ENCODE peak calls at places on chromosomes 11 and 22, in ten cellular contexts. T, Y, M, V, Z, S, D, J, R and L are unnamed samples.

GRCh38 chr11:64650923-64651523 is 60.0 kb downstream of the SLC22A12 start:
- DNase-seq in M (peak), D (peak), V (no peak), Z (peak), S (no peak), R (peak), T (no peak), Y (peak), J (no peak), L (no peak)

GRCh38 chr11:117979481-117980211 is 6.5 kb upstream of the IL10RA start:
- DNase-seq in V (no peak), S (no peak), D (no peak), Z (no peak), R (no peak), Y (no peak), J (no peak), T (no peak), M (no peak), L (no peak)

GRCh38 chr22:17201285-17201945 is 17.8 kb downstream of the ADA2 start:
- DNase-seq in Y (peak), R (no peak), V (no peak), M (peak), T (no peak), J (no peak), S (no peak), Z (no peak), D (no peak), L (no peak)

GRCh38 chr22:35955546-35955945 is 73.1 kb downstream of the RBFOX2 start:
- DNase-seq in J (no peak), D (no peak), T (no peak), S (no peak), V (no peak), Z (no peak), Y (no peak), R (no peak), M (no peak), L (no peak)

GRCh38 chr22:17243524-17243923 is 24.3 kb upstream of the ADA2 start:
- DNase-seq in D (no peak), Z (no peak), S (no peak), Y (no peak), R (no peak), J (no peak), M (peak), T (no peak), V (peak), L (peak)

GRCh38 chr11:125215205-125215565 is 50.6 kb downstream of the PKNOX2 start:
- DNase-seq in T (no peak), V (no peak), S (no peak), Y (no peak), Z (no peak), D (no peak), M (no peak), R (no peak), J (no peak), L (no peak)

GRCh38 chr11:112354364-112354763 is 93.7 kb upstream of the PLET1 start:
- DNase-seq in R (no peak), T (no peak), M (no peak), Y (no peak), S (no peak), J (no peak), V (no peak), D (no peak), Z (no peak), L (no peak)

GRCh38 chr11:62602141-62603071 is 741 bp upstream of the MTA2 start:
- DNase-seq in T (no peak), M (peak), V (peak), D (peak), J (peak), Z (no peak), Y (peak), R (peak), S (peak), L (peak)

GRCh38 chr11:107916671-107917241 is 11.5 kb upstream of the RAB39A start:
- DNase-seq in Y (no peak), M (peak), R (peak), S (no peak), Z (no peak), V (no peak), J (peak), D (peak), T (no peak), L (peak)

GRCh38 chr11:62150887-62151736 is 27.3 kb downstream of the INCENP start:
- DNase-seq in J (no peak), T (no peak), Y (no peak), R (peak), Z (no peak), M (no peak), S (no peak), D (no peak), V (peak), L (no peak)

GRCh38 chr11:125890447-125891100 is 3.1 kb downstream of the HYLS1 start:
- DNase-seq in Z (no peak), R (no peak), V (no peak), S (no peak), Y (peak), M (no peak), D (no peak), J (no peak), T (no peak), L (no peak)

GRCh38 chr11:2509481-2510001 is 64.7 kb downstream of the KCNQ1 start:
- DNase-seq in R (no peak), Y (no peak), J (no peak), D (no peak), V (peak), Z (no peak), M (no peak), S (peak), T (no peak), L (peak)

GRCh38 chr22:46553189-46553588 is 15.8 kb upstream of the CELSR1 start:
- DNase-seq in R (no peak), D (no peak), M (no peak), T (no peak), Z (no peak), Y (no peak), S (no peak), J (no peak), V (no peak), L (no peak)

GRCh38 chr11:92776676-92777075 is 192.8 kb upstream of the MTNR1B start:
- DNase-seq in M (no peak), J (no peak), D (no peak), Y (no peak), R (no peak), S (no peak), T (no peak), Z (no peak), V (no peak), L (no peak)

GRCh38 chr11:76256448-76256847 is 50.1 kb upstream of the WNT11 start:
- DNase-seq in Z (no peak), V (no peak), J (no peak), R (no peak), D (no peak), S (no peak), T (no peak), Y (no peak), M (no peak), L (no peak)
- TF ChIP-seq CTCF in Z (no peak), V (no peak), J (no peak), R (no peak), D (no peak), S (no peak), T (no peak), Y (no peak), M (no peak), L (no peak)

DNA sequence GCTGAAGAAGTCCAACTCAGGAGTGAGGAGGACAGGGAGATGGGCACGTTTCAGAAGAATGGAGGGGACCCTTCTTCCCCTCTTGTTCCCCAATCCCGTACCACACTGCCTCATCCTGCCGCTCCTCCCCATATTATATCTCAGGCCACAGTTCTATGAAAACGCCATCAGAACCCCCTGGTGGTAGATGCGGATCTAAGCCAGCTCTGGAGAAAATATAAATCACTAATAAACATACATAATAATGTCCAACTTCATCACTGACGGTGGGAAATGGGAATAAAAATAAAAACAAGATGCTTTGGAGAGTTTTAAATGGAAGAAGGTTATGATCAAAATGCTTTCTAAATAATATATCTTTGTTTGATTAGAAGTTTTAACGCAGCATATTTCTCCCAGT is 400.3 kb downstream of the CADM1 start:
- DNase-seq in S (no peak), D (no peak), V (no peak), M (no peak), Y (no peak), Z (no peak), T (no peak), R (no peak), J (no peak), L (no peak)
- TF ChIP-seq CTCF in S (no peak), D (peak), V (no peak), M (no peak), Y (no peak), Z (no peak), T (no peak), R (no peak), J (no peak), L (no peak)

DNA sequence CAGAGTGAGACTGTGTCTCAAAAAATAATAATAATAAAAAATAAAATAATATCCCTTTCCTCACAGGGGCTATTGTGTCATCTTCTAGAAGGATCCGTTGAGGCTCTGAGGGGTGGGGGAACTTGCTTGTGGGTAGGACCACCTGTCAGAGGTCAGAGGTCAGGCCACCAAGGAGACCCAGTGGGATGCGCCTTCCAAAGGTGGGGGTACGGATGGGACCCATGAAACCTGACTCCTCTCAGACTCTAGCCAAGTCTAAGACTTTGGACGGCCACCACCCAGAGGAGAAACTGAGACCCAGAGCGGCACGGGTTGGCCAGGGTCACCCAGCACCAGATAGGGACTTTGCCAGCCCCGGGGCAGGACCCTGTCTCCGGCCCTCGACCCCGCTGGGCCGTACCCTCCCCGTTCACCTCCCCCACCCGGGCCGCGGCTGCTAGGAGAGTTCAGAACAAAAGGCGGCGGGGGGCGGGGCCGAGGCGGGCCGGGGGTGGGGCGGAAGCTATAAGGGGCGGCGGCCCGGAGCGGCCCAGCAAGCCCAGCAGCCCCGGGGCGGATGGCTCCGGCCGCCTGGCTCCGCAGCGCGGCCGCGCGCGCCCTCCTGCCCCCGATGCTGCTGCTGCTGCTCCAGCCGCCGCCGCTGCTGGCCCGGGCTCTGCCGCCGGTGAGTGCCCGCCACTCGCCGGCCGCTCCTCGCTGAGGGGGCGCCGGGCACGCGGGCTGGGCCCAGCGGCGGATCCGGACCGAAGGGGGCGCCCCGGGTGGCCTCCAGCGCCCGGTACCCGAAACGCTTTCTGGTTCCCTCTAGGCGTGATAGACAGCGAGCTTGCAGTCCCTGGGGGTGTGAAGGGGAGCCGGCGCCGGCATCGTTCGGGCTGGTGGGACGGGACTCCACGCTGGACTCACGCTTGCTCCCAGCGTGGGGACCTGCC is at the start of gene MMP11:
- DNase-seq in Z (no peak), R (peak), T (no peak), V (peak), D (peak), J (peak), Y (no peak), M (no peak), S (no peak), L (peak)
- TF ChIP-seq CTCF in Z (no peak), R (no peak), T (no peak), V (no peak), D (no peak), J (no peak), Y (peak), M (no peak), S (no peak), L (no peak)

GRCh38 chr11:109619498-109619897 is 197.5 kb downstream of the C11orf87 start:
- DNase-seq in Z (no peak), R (no peak), T (no peak), Y (no peak), S (no peak), J (no peak), D (no peak), M (no peak), V (no peak), L (no peak)
- TF ChIP-seq CTCF in Z (no peak), R (no peak), T (no peak), Y (no peak), S (no peak), J (no peak), D (no peak), M (no peak), V (no peak), L (no peak)

DNA sequence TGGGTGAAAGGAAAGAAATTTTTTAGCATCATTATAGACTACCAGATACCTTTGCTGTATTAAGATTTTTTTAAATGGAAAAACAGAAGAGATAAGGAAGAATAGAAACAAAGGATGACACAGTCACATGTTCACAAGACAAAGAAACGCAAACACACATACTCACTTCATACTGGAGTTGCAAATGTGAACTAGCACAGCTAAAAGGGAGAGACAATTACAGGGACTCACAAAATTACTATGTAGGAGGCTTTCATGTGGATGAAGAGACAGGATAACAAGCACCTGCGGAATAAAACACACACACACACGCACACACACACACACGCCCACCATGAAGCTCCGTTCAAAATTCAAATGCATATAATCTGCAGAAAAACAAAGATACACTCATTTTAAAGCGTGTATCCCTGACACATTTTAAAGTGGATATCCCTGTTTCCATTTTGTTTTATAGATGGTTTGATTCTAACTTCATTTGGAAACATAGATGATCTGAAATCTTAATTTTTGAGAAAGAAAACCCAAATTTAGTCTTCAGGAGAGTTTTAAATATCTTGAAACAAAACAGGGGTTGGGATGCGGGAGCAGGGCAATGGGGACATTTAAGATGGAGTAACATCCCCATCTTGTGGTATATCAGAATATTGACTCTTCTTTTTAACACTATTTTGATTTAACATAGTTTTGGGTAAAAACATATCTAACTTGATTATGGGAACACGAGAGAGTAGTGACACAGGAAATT is 36.7 kb downstream of the JRKL start:
- DNase-seq in V (no peak), Z (no peak), D (peak), J (no peak), R (no peak), S (no peak), Y (peak), T (no peak), M (peak), L (no peak)
- TF ChIP-seq CTCF in V (peak), Z (peak), D (peak), J (no peak), R (peak), S (peak), Y (peak), T (peak), M (peak), L (peak)

GRCh38 chr11:69841859-69842698 is 22.9 kb upstream of the FGF3 start:
- DNase-seq in V (no peak), M (peak), J (peak), T (no peak), R (no peak), D (no peak), Z (no peak), Y (peak), S (no peak), L (no peak)
- TF ChIP-seq CTCF in V (peak), M (peak), J (no peak), T (no peak), R (peak), D (peak), Z (peak), Y (peak), S (no peak), L (peak)